ENCODE peak calls at places on chromosomes 12 and 14, in four cellular contexts. One of them, this sample, is unnamed.

GRCh38 chr12:1104088-1104800 is 113.2 kb downstream of the ERC1 start:
- DNase-seq in lower leg skin: no peak
- DNase-seq in GM12892: no peak
- DNase-seq in A549: no peak
- DNase-seq in this sample: no peak

GRCh38 chr12:101536069-101536674 is 58.6 kb upstream of the MYBPC1 start:
- DNase-seq in lower leg skin: no peak
- DNase-seq in GM12892: no peak
- DNase-seq in A549: no peak
- DNase-seq in this sample: no peak

GRCh38 chr14:58327019-58327418 is 28.7 kb downstream of the ARID4A start:
- DNase-seq in lower leg skin: no peak
- DNase-seq in GM12892: no peak
- DNase-seq in A549: no peak
- DNase-seq in this sample: no peak

GRCh38 chr12:74538491-74539258 is 1.0 kb downstream of the ATXN7L3B start:
- DNase-seq in lower leg skin: no peak
- DNase-seq in GM12892: no peak
- DNase-seq in A549: peak
- DNase-seq in this sample: no peak

GRCh38 chr12:114166360-114166759 is 200.2 kb upstream of the RBM19 start:
- DNase-seq in lower leg skin: no peak
- DNase-seq in GM12892: no peak
- DNase-seq in A549: peak
- DNase-seq in this sample: no peak

GRCh38 chr12:46722737-46723136 is 103.1 kb downstream of the SLC38A4 start:
- DNase-seq in lower leg skin: no peak
- DNase-seq in GM12892: no peak
- DNase-seq in A549: no peak
- DNase-seq in this sample: no peak

GRCh38 chr12:120865094-120865493 is 39.1 kb downstream of the SPPL3 start:
- DNase-seq in lower leg skin: no peak
- DNase-seq in GM12892: no peak
- DNase-seq in A549: no peak
- DNase-seq in this sample: no peak

GRCh38 chr14:80415636-80416035 is 204.3 kb upstream of the DIO2 start:
- DNase-seq in lower leg skin: no peak
- DNase-seq in GM12892: no peak
- DNase-seq in A549: no peak
- DNase-seq in this sample: no peak

GRCh38 chr12:84922721-84923120 is 10.1 kb upstream of the SLC6A15 start:
- DNase-seq in lower leg skin: no peak
- DNase-seq in GM12892: no peak
- DNase-seq in A549: no peak
- DNase-seq in this sample: no peak

GRCh38 chr12:916240-916639 is 33.3 kb downstream of the RAD52 start:
- DNase-seq in lower leg skin: no peak
- DNase-seq in GM12892: no peak
- DNase-seq in A549: no peak
- DNase-seq in this sample: no peak

GRCh38 chr12:79143803-79144202 is 279.2 kb downstream of the SYT1 start:
- DNase-seq in lower leg skin: no peak
- DNase-seq in GM12892: no peak
- DNase-seq in A549: no peak
- DNase-seq in this sample: no peak

GRCh38 chr14:60079723-60080122 is 12.0 kb upstream of the PCNX4 start:
- DNase-seq in lower leg skin: no peak
- DNase-seq in GM12892: no peak
- DNase-seq in A549: no peak
- DNase-seq in this sample: no peak

GRCh38 chr14:85316701-85317100 is 213.2 kb upstream of the FLRT2 start:
- DNase-seq in lower leg skin: no peak
- DNase-seq in GM12892: no peak
- DNase-seq in A549: no peak
- DNase-seq in this sample: no peak

GRCh38 chr12:5927732-5928516 is 17.1 kb downstream of the ANO2 start:
- DNase-seq in lower leg skin: no peak
- DNase-seq in GM12892: no peak
- DNase-seq in A549: no peak
- DNase-seq in this sample: no peak

GRCh38 chr14:65745396-65746190 is 333.1 kb downstream of the FUT8 start:
- DNase-seq in lower leg skin: no peak
- DNase-seq in GM12892: no peak
- DNase-seq in A549: no peak
- DNase-seq in this sample: no peak

GRCh38 chr14:66383771-66384170 is 102.4 kb upstream of the CCDC196 start:
- DNase-seq in lower leg skin: no peak
- DNase-seq in GM12892: no peak
- DNase-seq in A549: no peak
- DNase-seq in this sample: no peak

GRCh38 chr12:47828967-47829482 is 9.3 kb upstream of the HDAC7 start:
- DNase-seq in lower leg skin: peak
- DNase-seq in GM12892: no peak
- DNase-seq in A549: peak
- DNase-seq in this sample: peak

GRCh38 chr12:52356031-52356761 is 11.1 kb downstream of the KRT85 start:
- DNase-seq in lower leg skin: no peak
- DNase-seq in GM12892: no peak
- DNase-seq in A549: no peak
- DNase-seq in this sample: no peak

GRCh38 chr14:100883789-100884101 is 19.8 kb downstream of the RTL1 start:
- DNase-seq in lower leg skin: no peak
- DNase-seq in GM12892: no peak
- DNase-seq in A549: no peak
- DNase-seq in this sample: no peak

GRCh38 chr14:100880271-100881101 is 23.0 kb downstream of the RTL1 start:
- DNase-seq in lower leg skin: no peak
- DNase-seq in GM12892: no peak
- DNase-seq in A549: no peak
- DNase-seq in this sample: no peak

GRCh38 chr14:100881211-100882025 is 22.1 kb downstream of the RTL1 start:
- DNase-seq in lower leg skin: no peak
- DNase-seq in GM12892: no peak
- DNase-seq in A549: no peak
- DNase-seq in this sample: no peak

GRCh38 chr14:100882991-100883788 is 20.3 kb downstream of the RTL1 start:
- DNase-seq in lower leg skin: no peak
- DNase-seq in GM12892: no peak
- DNase-seq in A549: no peak
- DNase-seq in this sample: no peak

DNA sequence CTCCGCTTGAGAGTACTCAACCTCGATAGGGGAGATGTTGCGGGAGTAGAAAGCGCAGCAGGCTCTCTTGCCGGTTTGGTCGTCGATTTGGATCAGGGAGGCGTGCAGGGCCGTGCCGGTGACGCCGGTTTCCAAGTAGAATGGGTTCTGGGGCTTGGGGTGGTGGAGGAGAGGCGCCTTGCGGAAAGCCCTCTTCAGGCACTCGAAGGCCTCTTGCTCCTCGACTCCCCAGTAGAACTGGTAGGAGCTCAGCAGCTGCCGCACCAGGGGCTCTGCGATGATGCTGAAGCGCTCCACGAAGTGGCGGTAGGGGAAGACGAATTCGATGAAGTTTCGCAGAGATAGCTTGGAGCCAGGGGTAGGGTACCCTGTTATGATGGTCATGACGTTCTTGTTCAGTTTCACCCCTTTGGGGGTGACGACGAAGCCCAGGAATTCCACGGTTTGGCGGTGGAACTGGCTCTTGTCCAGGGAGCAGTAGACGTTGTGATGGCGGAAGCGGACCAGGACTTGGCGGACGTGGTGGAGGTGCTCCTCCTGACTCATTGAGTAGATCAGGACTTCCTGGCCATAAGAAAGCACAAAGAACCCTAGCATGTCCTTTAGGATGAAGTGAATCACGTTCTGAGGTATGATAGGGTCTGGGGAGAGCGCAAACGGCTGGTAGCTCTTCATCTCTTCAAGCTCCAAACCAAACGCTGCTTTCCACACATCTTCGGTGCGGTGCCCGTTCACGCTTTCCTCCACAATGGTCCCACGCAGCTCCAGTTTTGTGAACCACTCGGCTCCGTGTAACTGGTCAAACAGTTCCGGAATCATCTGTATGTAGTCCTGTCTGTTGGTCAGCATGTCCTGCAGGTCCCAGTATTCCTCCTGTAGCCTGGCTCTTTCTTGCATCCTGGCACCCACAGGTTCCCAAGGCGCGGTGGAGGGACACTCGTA is 21.2 kb downstream of the RTL1 start:
- DNase-seq in lower leg skin: no peak
- DNase-seq in GM12892: no peak
- DNase-seq in A549: no peak
- DNase-seq in this sample: no peak
- TF ChIP-seq POLR2A in lower leg skin: no peak
- TF ChIP-seq POLR2A in GM12892: no peak
- TF ChIP-seq POLR2A in A549: no peak
- TF ChIP-seq POLR2A in this sample: no peak

GRCh38 chr12:49965836-49966235 is 4.2 kb downstream of the AQP5 start:
- DNase-seq in lower leg skin: no peak
- DNase-seq in GM12892: no peak
- DNase-seq in A549: no peak
- DNase-seq in this sample: no peak

GRCh38 chr12:49967777-49968250 is 4.9 kb upstream of the AQP6 start:
- DNase-seq in lower leg skin: no peak
- DNase-seq in GM12892: no peak
- DNase-seq in A549: no peak
- DNase-seq in this sample: no peak

GRCh38 chr12:49968431-49968830 is 4.3 kb upstream of the AQP6 start:
- DNase-seq in lower leg skin: no peak
- DNase-seq in GM12892: no peak
- DNase-seq in A549: no peak
- DNase-seq in this sample: no peak

GRCh38 chr12:49966511-49967041 is 4.9 kb downstream of the AQP5 start:
- DNase-seq in lower leg skin: no peak
- DNase-seq in GM12892: no peak
- DNase-seq in A549: no peak
- DNase-seq in this sample: no peak

GRCh38 chr12:49967042-49967776 is 5.5 kb downstream of the AQP5 start:
- DNase-seq in lower leg skin: peak
- DNase-seq in GM12892: peak
- DNase-seq in A549: peak
- DNase-seq in this sample: peak
- TF ChIP-seq POLR2A in lower leg skin: no peak
- TF ChIP-seq POLR2A in GM12892: no peak
- TF ChIP-seq POLR2A in A549: no peak
- TF ChIP-seq POLR2A in this sample: peak

GRCh38 chr12:31324845-31325523 is 966 bp downstream of the SINHCAF start:
- DNase-seq in lower leg skin: peak
- DNase-seq in GM12892: peak
- DNase-seq in A549: peak
- DNase-seq in this sample: peak
- TF ChIP-seq POLR2A in lower leg skin: no peak
- TF ChIP-seq POLR2A in GM12892: peak
- TF ChIP-seq POLR2A in A549: no peak
- TF ChIP-seq POLR2A in this sample: no peak

GRCh38 chr12:7108042-7108927 is 729 bp downstream of the C1RL start:
- DNase-seq in lower leg skin: peak
- DNase-seq in GM12892: peak
- DNase-seq in A549: peak
- DNase-seq in this sample: peak
- TF ChIP-seq POLR2A in lower leg skin: no peak
- TF ChIP-seq POLR2A in GM12892: peak
- TF ChIP-seq POLR2A in A549: peak
- TF ChIP-seq POLR2A in this sample: peak

GRCh38 chr14:49634547-49635334 is at the start of gene DNAAF2:
- DNase-seq in lower leg skin: peak
- DNase-seq in GM12892: peak
- DNase-seq in A549: peak
- DNase-seq in this sample: peak
- TF ChIP-seq POLR2A in lower leg skin: no peak
- TF ChIP-seq POLR2A in GM12892: no peak
- TF ChIP-seq POLR2A in A549: peak
- TF ChIP-seq POLR2A in this sample: no peak

GRCh38 chr12:93569301-93569655 is 3.2 kb upstream of the SOCS2 start:
- DNase-seq in lower leg skin: no peak
- DNase-seq in GM12892: no peak
- DNase-seq in A549: no peak
- DNase-seq in this sample: peak

GRCh38 chr12:93571854-93572711 is at the start of gene SOCS2:
- DNase-seq in lower leg skin: peak
- DNase-seq in GM12892: no peak
- DNase-seq in A549: no peak
- DNase-seq in this sample: peak

GRCh38 chr12:93569656-93570551 is 2.6 kb upstream of the SOCS2 start:
- DNase-seq in lower leg skin: peak
- DNase-seq in GM12892: peak
- DNase-seq in A549: peak
- DNase-seq in this sample: peak

GRCh38 chr12:93571360-93571853 is 1.1 kb upstream of the SOCS2 start:
- DNase-seq in lower leg skin: peak
- DNase-seq in GM12892: no peak
- DNase-seq in A549: peak
- DNase-seq in this sample: peak

GRCh38 chr12:93570552-93571359 is 1.7 kb upstream of the SOCS2 start:
- DNase-seq in lower leg skin: peak
- DNase-seq in GM12892: peak
- DNase-seq in A549: peak
- DNase-seq in this sample: peak
- TF ChIP-seq POLR2A in lower leg skin: no peak
- TF ChIP-seq POLR2A in GM12892: peak
- TF ChIP-seq POLR2A in A549: peak
- TF ChIP-seq POLR2A in this sample: peak

DNA sequence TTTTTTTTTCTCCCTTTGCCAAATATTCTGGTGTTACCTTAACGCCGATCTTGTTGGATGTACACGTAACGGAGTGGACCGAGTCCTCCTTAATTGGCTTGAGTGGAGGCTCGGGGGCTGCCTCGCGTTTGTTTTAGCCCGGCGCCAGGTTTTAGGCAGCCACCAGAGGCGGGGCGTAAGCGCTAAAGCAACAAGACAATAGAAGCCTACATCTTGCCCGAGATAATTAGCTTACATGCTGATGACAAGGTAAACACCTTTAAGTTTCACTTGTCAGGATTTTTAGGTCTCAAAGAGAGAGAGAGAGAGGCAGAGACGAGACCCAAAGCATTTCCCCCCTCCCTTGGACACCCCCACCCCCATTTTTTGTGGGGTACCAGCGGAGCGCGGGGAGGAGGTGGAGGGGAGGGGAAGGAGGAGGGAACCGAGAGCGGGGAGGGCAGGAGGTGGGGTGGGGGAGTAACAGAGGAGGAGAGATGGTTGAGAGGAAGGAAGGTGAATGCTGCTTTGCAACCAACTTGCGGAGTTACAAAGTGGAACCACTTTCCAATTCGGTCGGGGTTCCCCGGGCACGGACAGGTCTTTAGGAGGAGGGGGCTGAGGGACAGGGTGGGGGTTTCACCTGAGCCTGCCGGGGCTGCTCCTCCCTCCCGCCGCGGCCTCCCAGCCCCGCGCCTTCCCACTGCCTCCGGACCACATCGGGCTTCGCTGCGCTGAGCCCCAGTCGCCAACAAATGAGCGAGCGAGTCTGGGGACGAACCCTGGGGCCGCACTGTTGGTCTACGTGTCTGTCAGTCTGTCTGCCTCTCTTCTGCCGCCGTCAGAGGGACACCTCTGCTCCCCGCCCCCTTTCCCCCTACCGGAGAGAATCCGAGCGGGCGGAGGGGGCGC is at the start of gene NKX2-1:
- DNase-seq in lower leg skin: no peak
- DNase-seq in GM12892: no peak
- DNase-seq in A549: peak
- DNase-seq in this sample: no peak
- TF ChIP-seq POLR2A in lower leg skin: no peak
- TF ChIP-seq POLR2A in GM12892: no peak
- TF ChIP-seq POLR2A in A549: no peak
- TF ChIP-seq POLR2A in this sample: no peak

GRCh38 chr12:56645717-56646446 is at the start of gene ATP5F1B:
- DNase-seq in lower leg skin: peak
- DNase-seq in GM12892: peak
- DNase-seq in A549: peak
- DNase-seq in this sample: peak
- TF ChIP-seq POLR2A in lower leg skin: peak
- TF ChIP-seq POLR2A in GM12892: peak
- TF ChIP-seq POLR2A in A549: peak
- TF ChIP-seq POLR2A in this sample: peak